ENCODE peak calls at places on chromosomes 3 and 15, in seven cellular contexts. G is NCI-H1105; Q is kidney; L is SJSA1; J is effector memory CD8-positive, alpha-beta T cell; X is trophoblast cell; H is AG08396. Z is an unnamed sample.
A peak's percentile ranks its signal among the peaks of the same experiment; 100 is the strongest.

GRCh38 chr3:133384331-133385027 is 15.4 kb upstream of the BFSP2 start:
- DNase-seq in X (peak; percentile 73), Q (no peak), L (peak; percentile 6), J (no peak), H (peak; percentile 65), G (peak; percentile 89), Z (peak; percentile 77)

GRCh38 chr3:113251817-113252216 is 40.5 kb downstream of the BOC start:
- DNase-seq in G (no peak), J (no peak), L (no peak), H (no peak), X (no peak), Q (no peak), Z (no peak)

GRCh38 chr3:10437995-10438901 is 67.1 kb downstream of the ATP2B2 start:
- DNase-seq in G (no peak), Q (no peak), H (peak; percentile 69), X (no peak), J (no peak), L (peak; percentile 53), Z (peak; percentile 68)

GRCh38 chr15:101637549-101638318 is 14.4 kb downstream of the TM2D3 start:
- DNase-seq in J (no peak), X (peak; percentile 82), H (no peak), L (no peak), G (no peak), Q (no peak), Z (no peak)

GRCh38 chr3:152156880-152157279 is 111.8 kb upstream of the MBNL1 start:
- DNase-seq in Q (no peak), X (no peak), J (no peak), G (no peak), H (no peak), L (no peak), Z (no peak)

GRCh38 chr15:65189102-65189740 is 4.1 kb upstream of the CLPX start:
- DNase-seq in X (peak; percentile 48), H (peak; percentile 62), G (peak; percentile 19), L (peak; percentile 47), Q (no peak), J (no peak), Z (peak; percentile 79)

GRCh38 chr3:171044828-171045793 is 18.6 kb upstream of the SLC2A2 start:
- DNase-seq in L (no peak), H (peak; percentile 43), J (no peak), X (peak; percentile 72), G (no peak), Q (no peak), Z (peak; percentile 91)

GRCh38 chr3:72274511-72275295 is 489.8 kb upstream of the PROK2 start:
- DNase-seq in L (peak; percentile 70), G (no peak), Q (no peak), H (peak; percentile 53), X (peak; percentile 9), J (no peak), Z (no peak)

GRCh38 chr15:96053039-96054021 is 277.2 kb upstream of the NR2F2 start:
- DNase-seq in L (no peak), J (no peak), H (no peak), G (peak; percentile 84), X (peak; percentile 96), Q (peak; percentile 80), Z (peak; percentile 93)

GRCh38 chr15:41780266-41780665 is 6.0 kb downstream of the MAPKBP1 start:
- DNase-seq in X (no peak), G (no peak), L (peak; percentile 33), Q (no peak), J (no peak), H (no peak), Z (no peak)

GRCh38 chr3:63912768-63913588 is 795 bp upstream of the SCAANT1 start:
- DNase-seq in Q (peak; percentile 86), G (no peak), X (peak; percentile 76), L (peak; percentile 43), H (peak; percentile 71), J (peak; percentile 3), Z (peak; percentile 70)

GRCh38 chr3:177959188-177959587 is 577.0 kb upstream of the KCNMB2 start:
- DNase-seq in Q (no peak), J (no peak), L (no peak), G (no peak), H (no peak), X (no peak), Z (no peak)

GRCh38 chr3:124767259-124767658 is 37.0 kb downstream of the UMPS start:
- DNase-seq in H (no peak), Q (no peak), L (no peak), J (no peak), X (no peak), G (no peak), Z (no peak)

GRCh38 chr3:32143849-32144757 is 37.7 kb downstream of the GPD1L start:
- DNase-seq in G (peak; percentile 36), J (peak; percentile 59), L (peak; percentile 68), Q (no peak), X (peak; percentile 97), H (peak; percentile 86), Z (peak; percentile 96)

GRCh38 chr3:63998852-63999754 is 24.2 kb downstream of the PSMD6 start:
- DNase-seq in H (no peak), G (no peak), L (no peak), J (no peak), X (no peak), Q (no peak), Z (no peak)

GRCh38 chr15:29556385-29556784 is 265.9 kb downstream of the TJP1 start:
- DNase-seq in Q (no peak), G (no peak), J (no peak), L (no peak), X (no peak), H (no peak), Z (no peak)

GRCh38 chr3:194375921-194376570 is 6.5 kb upstream of the LRRC15 start:
- DNase-seq in X (no peak), L (no peak), J (no peak), Q (peak; percentile 53), H (no peak), G (no peak), Z (no peak)

GRCh38 chr15:66128116-66128715 is 125.3 kb downstream of the MEGF11 start:
- DNase-seq in G (no peak), Q (peak; percentile 81), L (no peak), H (no peak), X (no peak), J (no peak), Z (no peak)

GRCh38 chr15:42670441-42670840 is 66.5 kb downstream of the CDAN1 start:
- DNase-seq in J (no peak), H (no peak), G (no peak), Q (no peak), X (no peak), L (no peak), Z (no peak)

GRCh38 chr3:107430214-107431047 is 53.2 kb downstream of the CCDC54 start:
- DNase-seq in X (no peak), J (no peak), G (no peak), H (no peak), Q (no peak), L (no peak), Z (no peak)

GRCh38 chr3:44974406-44974805 is 1.6 kb downstream of the ZDHHC3 start:
- DNase-seq in L (no peak), X (no peak), J (no peak), G (no peak), H (no peak), Q (no peak), Z (no peak)

GRCh38 chr15:37891754-37892368 is 42.6 kb upstream of the TMCO5A start:
- DNase-seq in J (no peak), H (peak; percentile 48), Q (no peak), G (peak; percentile 19), L (peak; percentile 58), X (peak; percentile 69), Z (peak; percentile 71)

GRCh38 chr15:49232407-49232806 is 62.4 kb downstream of the GALK2 start:
- DNase-seq in L (no peak), G (no peak), X (no peak), J (no peak), H (no peak), Q (no peak), Z (no peak)

GRCh38 chr3:86814321-86814720 is 176.6 kb downstream of the VGLL3 start:
- DNase-seq in H (no peak), Q (no peak), J (no peak), G (no peak), X (peak; percentile 29), L (no peak), Z (no peak)

GRCh38 chr3:123807820-123808219 is 76.3 kb downstream of the MYLK start:
- DNase-seq in G (peak; percentile 71), H (no peak), Q (no peak), J (no peak), L (no peak), X (no peak), Z (peak; percentile 66)

GRCh38 chr15:95259513-95259912 is 1028.2 kb downstream of the MCTP2 start:
- DNase-seq in J (peak; percentile 40), X (peak; percentile 84), H (peak; percentile 51), G (peak; percentile 30), L (peak; percentile 71), Q (peak; percentile 66), Z (peak; percentile 73)

GRCh38 chr3:172048599-172048998 is 9.2 kb downstream of the FNDC3B start:
- DNase-seq in J (no peak), G (no peak), L (no peak), X (peak; percentile 1), H (no peak), Q (no peak), Z (no peak)

GRCh38 chr3:181298421-181298820 is 308.9 kb upstream of the DNAJC19 start:
- DNase-seq in H (no peak), Q (no peak), L (no peak), J (no peak), G (no peak), X (no peak), Z (no peak)

GRCh38 chr3:152205097-152205593 is 63.6 kb upstream of the MBNL1 start:
- DNase-seq in G (no peak), Q (no peak), J (no peak), X (no peak), H (no peak), L (no peak), Z (no peak)

GRCh38 chr3:59108091-59108815 is 58.4 kb upstream of the CFAP20DC start:
- DNase-seq in L (no peak), J (no peak), X (no peak), H (peak; percentile 31), G (no peak), Q (no peak), Z (no peak)

GRCh38 chr3:134336587-134336986 is 37.7 kb downstream of the AMOTL2 start:
- DNase-seq in X (no peak), J (no peak), Q (no peak), H (no peak), G (no peak), L (no peak), Z (no peak)

GRCh38 chr15:48644498-48644826 is 1.0 kb downstream of the FBN1 start:
- DNase-seq in Q (peak; percentile 71), J (no peak), G (no peak), X (peak; percentile 35), H (peak; percentile 26), L (peak; percentile 50), Z (no peak)

GRCh38 chr3:173789530-173789929 is 392.0 kb downstream of the NLGN1 start:
- DNase-seq in G (no peak), J (no peak), L (no peak), H (no peak), X (no peak), Q (no peak), Z (peak; percentile 4)

GRCh38 chr3:111541911-111542483 is at the start of gene CD96:
- DNase-seq in J (peak; percentile 77), H (peak; percentile 18), G (no peak), Q (no peak), X (no peak), L (peak; percentile 61), Z (no peak)

GRCh38 chr3:124630994-124631393 is 99.3 kb upstream of the UMPS start:
- DNase-seq in L (no peak), G (no peak), H (no peak), J (no peak), Q (no peak), X (no peak), Z (no peak)

GRCh38 chr15:63938486-63939061 is 104.8 kb upstream of the HERC1 start:
- DNase-seq in L (no peak), H (no peak), X (no peak), Q (no peak), J (no peak), G (no peak), Z (peak; percentile 20)

GRCh38 chr15:68230157-68231100 is 901 bp upstream of the CLN6 start:
- DNase-seq in X (peak; percentile 96), G (no peak), L (no peak), Q (peak; percentile 54), J (no peak), H (no peak), Z (no peak)

GRCh38 chr3:76403556-76403955 is 618.2 kb upstream of the ZNF717 start:
- DNase-seq in H (peak; percentile 1), J (no peak), L (no peak), G (no peak), Q (no peak), X (no peak), Z (no peak)

Z was measured in cardiac muscle cell.